ENCODE peak calls at places on chromosomes 4 and X, in four cellular contexts. N, Y, H and V are unnamed samples.

GRCh38 chr4:173009129-173009823 is 159.3 kb upstream of the GALNT7 start:
- DNase-seq in N (peak), Y (no peak), H (no peak), V (no peak)

GRCh38 chrX:133674726-133675470 is 259.6 kb upstream of the GPC4 start:
- DNase-seq in N (no peak), Y (no peak), H (no peak), V (peak)

GRCh38 chrX:78625292-78625909 is 33.7 kb downstream of the RTL3 start:
- DNase-seq in N (no peak), Y (no peak), H (no peak), V (no peak)

GRCh38 chrX:133307637-133308485 is 89.7 kb upstream of the TFDP3 start:
- DNase-seq in N (no peak), Y (no peak), H (no peak), V (no peak)

GRCh38 chrX:149512225-149512885 is 7.2 kb upstream of the IDS start:
- DNase-seq in N (peak), Y (peak), H (peak), V (peak)

GRCh38 chr4:109113511-109113910 is 188.9 kb downstream of the COL25A1 start:
- DNase-seq in N (peak), Y (no peak), H (no peak), V (no peak)

GRCh38 chr4:56907489-56908205 is at the start of gene REST:
- DNase-seq in N (peak), Y (peak), H (no peak), V (peak)

GRCh38 chr4:183200453-183200852 is 101.4 kb downstream of the WWC2 start:
- DNase-seq in N (peak), Y (no peak), H (no peak), V (no peak)

GRCh38 chrX:80876877-80877276 is 67.2 kb upstream of the BRWD3 start:
- DNase-seq in N (peak), Y (no peak), H (peak), V (peak)

GRCh38 chr4:80611366-80611765 is 275.8 kb downstream of the CFAP299 start:
- DNase-seq in N (no peak), Y (no peak), H (peak), V (no peak)

GRCh38 chr4:107801766-107802211 is 22.9 kb upstream of the SGMS2 start:
- DNase-seq in N (peak), Y (no peak), H (no peak), V (no peak)

GRCh38 chr4:6974138-6974848 is 64.7 kb downstream of the TBC1D14 start:
- DNase-seq in N (peak), Y (peak), H (peak), V (peak)

GRCh38 chrX:19462879-19463278 is 52.4 kb downstream of the MAP3K15 start:
- DNase-seq in N (no peak), Y (no peak), H (no peak), V (no peak)

GRCh38 chrX:136130931-136131843 is 16.1 kb upstream of the FHL1 start:
- DNase-seq in N (peak), Y (no peak), H (no peak), V (peak)

GRCh38 chrX:67619253-67619652 is 75.4 kb downstream of the AR start:
- DNase-seq in N (peak), Y (no peak), H (no peak), V (no peak)

GRCh38 chrX:151370906-151371305 is 26.1 kb upstream of the VMA21 start:
- DNase-seq in N (no peak), Y (peak), H (no peak), V (peak)

GRCh38 chr4:7788687-7789425 is 150.8 kb downstream of the AFAP1 start:
- DNase-seq in N (no peak), Y (no peak), H (no peak), V (no peak)

GRCh38 chr4:184265566-184266351 is 48.1 kb upstream of the ENPP6 start:
- DNase-seq in N (peak), Y (no peak), H (no peak), V (no peak)

GRCh38 chr4:53545942-53546581 is 45.2 kb downstream of the LNX1 start:
- DNase-seq in N (no peak), Y (no peak), H (no peak), V (no peak)

GRCh38 chr4:39614487-39615162 is 24.0 kb downstream of the SMIM14 start:
- DNase-seq in N (peak), Y (no peak), H (no peak), V (no peak)

GRCh38 chr4:5160668-5161067 is 109.4 kb downstream of the STK32B start:
- DNase-seq in N (no peak), Y (peak), H (no peak), V (no peak)

GRCh38 chr4:181504846-181505374 is 738.3 kb upstream of the TENM3 start:
- DNase-seq in N (no peak), Y (no peak), H (no peak), V (no peak)

GRCh38 chr4:67909910-67910905 is 26.4 kb upstream of the TMPRSS11D start:
- DNase-seq in N (peak), Y (no peak), H (no peak), V (peak)

GRCh38 chrX:104136241-104137019 is 20.4 kb downstream of the SLC25A53 start:
- DNase-seq in N (peak), Y (peak), H (peak), V (peak)

GRCh38 chr4:30920043-30920442 is 199.9 kb downstream of the PCDH7 start:
- DNase-seq in N (no peak), Y (no peak), H (no peak), V (no peak)

GRCh38 chrX:989959-990510 is 222.4 kb downstream of the CRLF2 start:
- DNase-seq in N (peak), Y (peak), H (peak), V (no peak)

GRCh38 chr4:7904108-7904516 is 35.5 kb downstream of the AFAP1 start:
- DNase-seq in N (peak), Y (no peak), H (no peak), V (no peak)

GRCh38 chrX:46601283-46601682 is 27.7 kb downstream of the CHST7 start:
- DNase-seq in N (peak), Y (no peak), H (no peak), V (no peak)

GRCh38 chrX:68835468-68835867 is 6.6 kb downstream of the EFNB1 start:
- DNase-seq in N (no peak), Y (no peak), H (no peak), V (no peak)

GRCh38 chr4:187451776-187452175 is 543.8 kb upstream of the ZFP42 start:
- DNase-seq in N (no peak), Y (no peak), H (no peak), V (no peak)

GRCh38 chrX:132940727-132941162 is 17.7 kb downstream of the HS6ST2 start:
- DNase-seq in N (no peak), Y (peak), H (no peak), V (peak)

GRCh38 chr4:41619161-41619560 is 81.2 kb downstream of the LIMCH1 start:
- DNase-seq in N (no peak), Y (no peak), H (no peak), V (no peak)

GRCh38 chr4:174080361-174080760 is 203.1 kb downstream of the FBXO8 start:
- DNase-seq in N (peak), Y (no peak), H (no peak), V (no peak)

GRCh38 chrX:148771440-148771839 is 271.0 kb downstream of the AFF2 start:
- DNase-seq in N (no peak), Y (no peak), H (no peak), V (no peak)

GRCh38 chr4:145531193-145531592 is 49.5 kb downstream of the SMAD1 start:
- DNase-seq in N (no peak), Y (no peak), H (no peak), V (no peak)

GRCh38 chr4:25856756-25857155 is 6.0 kb downstream of the SEL1L3 start:
- DNase-seq in N (no peak), Y (no peak), H (no peak), V (no peak)

DNA sequence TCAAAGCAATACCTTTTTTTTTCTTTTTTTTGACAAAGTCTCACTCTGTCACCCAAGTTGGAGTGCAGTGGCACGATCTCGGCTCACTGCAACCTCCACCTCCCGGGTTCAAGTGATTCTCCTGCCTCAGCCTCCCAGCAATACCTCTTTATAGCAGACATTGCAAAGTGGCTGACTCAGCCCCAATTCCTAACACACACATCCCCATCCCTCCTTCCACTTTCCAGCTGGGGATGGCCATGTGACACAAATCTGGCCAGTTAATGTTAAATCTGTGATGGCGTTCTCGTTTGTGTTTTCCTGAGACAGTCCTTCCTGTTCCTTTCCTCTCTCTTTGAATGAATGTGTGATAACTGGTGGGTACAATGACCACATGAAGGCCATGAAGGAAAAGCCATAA is 276.2 kb upstream of the KLF3 start:
- DNase-seq in N (no peak), Y (no peak), H (no peak), V (no peak)
- TF ChIP-seq BHLHE40 in N (no peak), Y (no peak), H (no peak), V (no peak)

GRCh38 chrX:9532349-9532748 is 67.5 kb downstream of the TBL1X start:
- DNase-seq in N (peak), Y (no peak), H (no peak), V (no peak)
- TF ChIP-seq BHLHE40 in N (no peak), Y (no peak), H (no peak), V (no peak)

DNA sequence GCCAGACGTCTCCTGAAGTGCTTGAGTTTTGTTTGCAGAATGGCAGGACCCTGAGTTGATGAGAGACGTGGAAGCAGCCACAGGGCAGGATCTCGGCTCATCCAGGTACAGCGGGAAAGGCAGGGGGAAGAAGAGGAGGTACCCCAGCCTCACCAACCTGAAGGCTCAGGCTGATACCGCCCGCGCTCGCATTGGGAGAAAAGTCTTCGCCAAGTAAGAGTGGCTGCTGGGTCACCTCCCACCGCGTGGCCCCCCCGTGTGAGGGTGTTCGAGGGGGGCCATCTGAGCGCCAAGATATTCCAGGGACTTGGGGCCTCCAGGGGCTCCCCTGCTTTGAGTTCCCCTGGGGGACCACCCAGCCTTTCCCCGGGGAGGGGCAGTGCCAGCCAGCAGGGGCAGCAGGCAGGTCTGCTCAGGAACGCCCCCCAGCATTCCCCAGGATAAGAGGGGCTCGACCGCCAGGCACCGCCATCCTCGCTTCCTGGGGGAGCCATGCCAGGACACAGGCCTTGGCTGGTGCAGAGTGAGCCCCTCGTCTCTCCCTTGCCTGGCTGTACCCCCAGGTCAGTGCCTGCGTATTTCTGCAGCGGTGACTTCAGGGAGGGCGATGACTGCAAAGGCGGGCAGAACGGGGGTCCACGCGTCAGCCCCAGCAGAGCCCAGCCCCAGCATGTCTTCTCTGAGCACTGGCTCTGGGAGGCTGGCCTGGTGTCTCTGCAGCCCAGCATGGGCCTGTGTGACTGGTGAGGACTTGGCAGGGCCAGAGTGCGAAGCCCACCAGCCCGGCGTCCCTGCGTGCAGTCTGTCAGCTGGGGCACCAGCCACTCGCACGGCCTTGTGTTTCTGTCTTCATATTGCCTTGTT is 22.3 kb downstream of the NKX1-1 start:
- DNase-seq in N (no peak), Y (no peak), H (no peak), V (no peak)
- TF ChIP-seq BHLHE40 in N (no peak), Y (no peak), H (no peak), V (no peak)

GRCh38 chrX:16885628-16886027 is 15.5 kb upstream of the RBBP7 start:
- DNase-seq in N (no peak), Y (no peak), H (no peak), V (no peak)
- TF ChIP-seq BHLHE40 in N (no peak), Y (no peak), H (no peak), V (no peak)

DNA sequence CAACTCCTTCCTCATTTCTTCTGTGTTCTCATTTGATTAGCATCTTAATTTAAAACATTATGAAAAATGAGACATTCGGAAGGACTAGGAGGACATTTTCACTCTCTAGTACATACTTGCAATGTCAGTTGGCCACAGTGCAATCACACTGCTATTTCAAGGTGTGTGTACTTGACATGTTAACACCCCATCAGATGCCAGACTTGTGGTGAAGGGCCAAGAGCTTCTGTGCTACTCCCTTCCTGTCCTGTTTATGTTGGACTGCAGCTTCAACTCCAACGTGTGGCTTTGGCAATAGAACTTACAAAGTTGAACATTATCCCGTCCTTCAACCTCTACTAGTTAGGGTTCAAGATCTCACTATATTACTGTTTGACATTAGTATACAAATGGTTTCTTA is 221.0 kb downstream of the PALLD start:
- DNase-seq in N (peak), Y (no peak), H (no peak), V (no peak)
- TF ChIP-seq BHLHE40 in N (no peak), Y (no peak), H (no peak), V (no peak)

DNA sequence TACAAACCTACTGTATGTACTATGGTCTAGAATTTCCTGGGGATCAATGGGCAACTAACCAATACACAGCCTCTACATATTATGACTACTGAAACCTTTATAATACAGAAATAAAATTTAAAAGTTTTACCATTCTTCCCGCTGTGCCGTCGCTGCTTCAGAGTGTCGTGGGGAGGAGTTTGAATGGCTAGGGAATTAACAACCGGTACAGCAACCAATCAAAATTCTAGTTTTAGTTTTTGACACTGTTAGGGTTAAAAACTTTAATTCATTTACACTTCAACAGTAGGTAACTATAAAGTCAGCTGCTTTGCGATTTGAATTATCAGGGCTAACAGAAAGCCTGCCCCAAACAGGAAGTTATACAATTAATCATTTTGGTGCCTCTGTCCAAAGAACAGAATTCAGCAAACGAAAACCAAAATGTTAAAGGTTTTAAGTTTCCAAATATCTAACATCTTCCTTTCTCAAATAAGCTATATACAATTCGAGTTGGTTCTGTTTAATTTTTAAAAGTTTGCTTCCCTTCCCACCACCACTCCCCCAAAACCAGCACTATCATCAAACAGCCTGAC is 2.3 kb downstream of the HNRNPD start:
- DNase-seq in N (peak), Y (peak), H (no peak), V (no peak)
- TF ChIP-seq BHLHE40 in N (no peak), Y (no peak), H (no peak), V (no peak)

DNA sequence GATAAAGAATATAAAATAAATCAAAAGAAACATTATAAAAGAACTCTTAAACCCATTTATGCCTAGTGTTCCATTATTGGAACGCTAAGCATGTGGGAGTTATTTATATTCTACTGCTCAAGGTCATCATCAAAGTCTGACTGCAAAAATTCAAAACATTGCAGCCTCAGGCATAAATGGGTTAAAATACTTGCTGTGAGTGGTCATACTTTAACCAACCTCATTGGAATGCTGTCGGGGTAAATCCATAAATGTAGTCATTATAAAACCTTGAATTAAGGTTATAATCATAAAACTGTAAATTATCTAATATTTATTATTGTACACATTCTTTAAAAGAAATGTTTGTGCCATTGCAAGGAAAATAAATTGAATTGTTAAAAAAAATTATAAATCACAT is 55.0 kb downstream of the RPS6KA6 start:
- DNase-seq in N (peak), Y (no peak), H (no peak), V (no peak)
- TF ChIP-seq BHLHE40 in N (no peak), Y (no peak), H (no peak), V (no peak)

DNA sequence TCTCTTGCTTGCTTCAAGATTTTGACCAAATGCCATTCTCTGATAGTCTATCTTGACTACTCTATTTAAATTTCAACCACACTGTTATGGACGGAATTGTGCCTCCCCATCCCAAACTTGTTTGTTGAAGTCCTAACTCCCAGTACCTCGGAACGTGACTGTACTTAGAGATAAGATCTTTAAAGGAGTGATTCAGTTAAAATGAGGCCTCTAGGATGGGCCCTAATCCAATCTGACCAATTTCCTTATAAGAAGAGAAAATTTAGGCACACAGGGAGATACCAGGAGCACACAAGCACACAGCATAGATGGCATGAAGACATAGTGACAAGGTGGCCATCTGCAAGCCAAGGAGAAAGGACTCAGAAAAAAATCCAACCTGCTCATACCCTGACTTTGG is 269.9 kb downstream of the KCNIP4 start:
- DNase-seq in N (no peak), Y (no peak), H (no peak), V (no peak)
- TF ChIP-seq BHLHE40 in N (no peak), Y (no peak), H (no peak), V (no peak)

DNA sequence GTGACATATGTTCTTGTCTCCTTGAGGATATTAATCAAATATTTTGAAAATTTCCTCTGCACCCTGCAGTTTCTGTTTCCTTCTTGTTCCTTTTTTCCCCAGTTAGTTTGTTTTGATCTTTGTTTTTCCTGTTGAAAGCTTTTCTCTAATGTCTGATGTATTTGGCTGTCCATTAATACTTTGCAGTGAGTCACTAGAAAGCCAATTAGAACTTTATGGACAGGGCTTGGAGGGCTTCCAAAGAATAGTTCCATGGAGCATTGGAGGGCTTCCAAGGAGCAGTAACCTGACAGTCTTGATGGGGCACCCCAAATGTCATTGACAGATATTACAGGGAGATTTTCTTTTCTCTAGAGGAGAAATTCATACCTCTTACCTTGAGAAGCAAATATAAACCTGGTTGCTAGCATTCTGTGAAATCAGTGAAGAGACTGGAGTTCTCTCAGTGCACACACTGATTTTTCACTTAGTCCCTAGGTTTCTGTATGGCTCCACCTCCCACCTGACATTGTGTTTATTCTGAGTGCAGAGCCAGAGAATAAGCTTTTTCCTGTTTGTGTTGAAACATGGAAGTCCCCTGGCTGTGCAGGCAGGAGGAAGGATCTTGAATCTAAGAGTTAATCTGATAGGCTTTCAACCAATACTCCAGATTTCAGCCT is 26.5 kb downstream of the SPARCL1 start:
- DNase-seq in N (peak), Y (no peak), H (no peak), V (no peak)
- TF ChIP-seq BHLHE40 in N (no peak), Y (no peak), H (no peak), V (no peak)